ENCODE peak calls at places on chromosomes 12 and 14, in nine cellular contexts. U, M, K, Z, Y, H, X, L and S are unnamed samples.
A peak's percentile ranks its signal among the peaks of the same experiment; 100 is the strongest.

GRCh38 chr14:56127156-56127555 is 8.9 kb downstream of the PELI2 start:
- DNase-seq in H (no peak), K (no peak), M (no peak), Z (no peak), L (no peak), X (no peak), Y (no peak), U (no peak), S (no peak)

GRCh38 chr12:93727911-93728310 is 50.7 kb downstream of the CRADD start:
- DNase-seq in L (no peak), H (no peak), M (no peak), K (no peak), Z (no peak), Y (no peak), X (no peak), U (no peak), S (no peak)

GRCh38 chr12:3152013-3152412 is 74.8 kb downstream of the TSPAN9 start:
- DNase-seq in M (no peak), Y (no peak), H (peak; percentile 88), Z (no peak), U (no peak), L (no peak), K (no peak), X (no peak), S (no peak)

GRCh38 chr14:23661542-23661941 is 25.4 kb downstream of the DHRS2 start:
- DNase-seq in U (no peak), M (no peak), L (no peak), H (peak; percentile 55), Y (no peak), K (no peak), X (no peak), Z (no peak), S (no peak)

GRCh38 chr12:100820314-100820713 is 25.7 kb downstream of the ANO4 start:
- DNase-seq in L (no peak), U (no peak), H (no peak), M (no peak), K (no peak), Z (no peak), X (no peak), Y (no peak), S (no peak)

GRCh38 chr12:110741795-110742717 is 635 bp downstream of the PPP1CC start:
- DNase-seq in Y (no peak), M (no peak), Z (peak; percentile 30), K (no peak), H (peak; percentile 78), U (peak; percentile 57), X (peak; percentile 24), L (peak; percentile 27), S (peak; percentile 30)

GRCh38 chr12:132872975-132873421 is 14.4 kb downstream of the CHFR start:
- DNase-seq in Z (peak; percentile 13), U (peak; percentile 56), M (no peak), X (peak; percentile 25), L (no peak), H (no peak), Y (peak; percentile 21), K (no peak), S (peak; percentile 46)

GRCh38 chr12:125203145-125203765 is 138.0 kb downstream of the AACS start:
- DNase-seq in X (no peak), H (peak; percentile 63), K (peak; percentile 15), L (no peak), M (no peak), U (no peak), Y (no peak), Z (peak; percentile 40), S (no peak)

GRCh38 chr14:64807588-64807987 is 72.1 kb downstream of the SPTB start:
- DNase-seq in X (no peak), Y (no peak), L (no peak), U (no peak), Z (no peak), K (no peak), M (no peak), H (no peak), S (no peak)

GRCh38 chr12:62724947-62725447 is 210.0 kb downstream of the PPM1H start:
- DNase-seq in M (no peak), H (peak; percentile 51), U (no peak), Z (no peak), Y (no peak), L (no peak), X (no peak), K (no peak), S (no peak)

GRCh38 chr14:75184039-75184438 is 7.6 kb upstream of the TMED10 start:
- DNase-seq in U (no peak), M (no peak), K (no peak), Y (no peak), X (no peak), H (no peak), L (no peak), Z (no peak), S (no peak)

GRCh38 chr12:4330203-4330602 is 9.2 kb downstream of the TIGAR start:
- DNase-seq in H (no peak), K (no peak), Y (no peak), U (no peak), M (no peak), X (no peak), Z (no peak), L (no peak), S (no peak)

GRCh38 chr12:15855646-15856045 is 26.5 kb upstream of the STRAP start:
- DNase-seq in K (no peak), H (no peak), U (no peak), Z (no peak), X (no peak), Y (no peak), L (no peak), M (no peak), S (no peak)

GRCh38 chr12:6943387-6943718 is 263 bp upstream of the RNU7-1 start:
- DNase-seq in U (peak; percentile 94), X (peak; percentile 84), K (peak; percentile 94), L (peak; percentile 89), H (peak; percentile 89), M (peak; percentile 62), Z (peak; percentile 94), Y (peak; percentile 87), S (peak; percentile 88)

GRCh38 chr14:72751276-72752033 is 142.4 kb downstream of the DPF3 start:
- DNase-seq in L (no peak), M (no peak), Z (no peak), H (no peak), Y (no peak), K (no peak), X (no peak), U (no peak), S (no peak)

GRCh38 chr12:108457006-108457733 is 57.9 kb upstream of the FICD start:
- DNase-seq in K (peak; percentile 54), Z (peak; percentile 50), X (peak; percentile 5), H (peak; percentile 78), Y (no peak), U (peak; percentile 48), L (no peak), M (no peak), S (peak; percentile 25)

GRCh38 chr14:103130965-103131364 is 7.7 kb downstream of the TNFAIP2 start:
- DNase-seq in H (no peak), Y (no peak), X (no peak), U (no peak), L (no peak), M (no peak), K (no peak), Z (no peak), S (no peak)

GRCh38 chr14:106826833-106827369 is 1300.5 kb downstream of the TMEM121 start:
- DNase-seq in Y (no peak), M (no peak), H (no peak), X (no peak), L (no peak), Z (no peak), U (no peak), K (no peak), S (no peak)

GRCh38 chr12:13602217-13602616 is 379.2 kb downstream of the GRIN2B start:
- DNase-seq in M (no peak), H (no peak), K (no peak), L (no peak), X (no peak), Y (no peak), Z (no peak), U (no peak), S (no peak)

GRCh38 chr14:103068351-103069073 is 11.2 kb upstream of the CDC42BPB start:
- DNase-seq in U (no peak), X (no peak), M (no peak), K (no peak), H (no peak), Y (no peak), L (no peak), Z (no peak), S (no peak)

GRCh38 chr14:61598980-61599379 is 96.3 kb upstream of the HIF1A start:
- DNase-seq in Z (no peak), K (no peak), M (no peak), H (no peak), L (no peak), U (peak; percentile 65), X (no peak), Y (no peak), S (peak; percentile 68)

GRCh38 chr12:76274699-76275098 is 73.5 kb downstream of the BBS10 start:
- DNase-seq in U (no peak), Y (no peak), M (no peak), K (no peak), X (peak; percentile 57), H (no peak), Z (no peak), L (no peak), S (peak; percentile 66)

GRCh38 chr12:116863275-116863767 is 17.9 kb downstream of the HRK start:
- DNase-seq in K (no peak), H (peak; percentile 64), M (no peak), Y (no peak), U (no peak), Z (no peak), L (no peak), X (peak; percentile 42), S (peak; percentile 36)

GRCh38 chr12:16531623-16532022 is 74.3 kb downstream of the LMO3 start:
- DNase-seq in Z (no peak), H (no peak), Y (no peak), L (no peak), K (peak; percentile 3), U (no peak), M (no peak), X (no peak), S (no peak)

GRCh38 chr12:96255077-96255476 is 60.9 kb downstream of the ELK3 start:
- DNase-seq in H (no peak), U (no peak), L (no peak), M (no peak), Y (no peak), K (no peak), X (no peak), Z (no peak), S (no peak)